ENCODE peak calls at places on chromosomes 4 and X, in seven cellular contexts. Q, T, S, Z, C, A and G are unnamed samples.

GRCh38 chr4:153940916-153941315 is 152.0 kb upstream of the SFRP2 start:
- DNase-seq in C (no peak), Q (no peak), S (no peak), T (no peak), A (no peak), Z (no peak), G (no peak)

GRCh38 chr4:85058551-85058950 is 92.1 kb upstream of the WDFY3 start:
- DNase-seq in Z (no peak), S (no peak), A (no peak), Q (no peak), T (no peak), C (no peak), G (no peak)

GRCh38 chrX:45134303-45134702 is 66.4 kb downstream of the DIPK2B start:
- DNase-seq in A (no peak), Z (no peak), Q (no peak), C (no peak), S (no peak), T (no peak), G (no peak)

GRCh38 chr4:127809173-127809800 is 27.2 kb downstream of the HSPA4L start:
- DNase-seq in A (no peak), C (no peak), S (no peak), Z (no peak), Q (no peak), T (no peak), G (no peak)

GRCh38 chr4:6620296-6620695 is 20.2 kb upstream of the MRFAP1 start:
- DNase-seq in A (no peak), Z (no peak), T (no peak), Q (no peak), C (no peak), S (no peak), G (no peak)

GRCh38 chr4:122980860-122981259 is 58.5 kb upstream of the NUDT6 start:
- DNase-seq in Z (no peak), C (no peak), Q (no peak), T (no peak), S (no peak), A (no peak), G (no peak)

GRCh38 chrX:41481264-41482109 is 34.3 kb downstream of the NYX start:
- DNase-seq in Z (peak; percentile 90), Q (no peak), A (no peak), T (no peak), S (no peak), C (peak; percentile 55), G (no peak)

GRCh38 chrX:13721371-13721770 is 13.0 kb downstream of the TRAPPC2 start:
- DNase-seq in S (peak; percentile 72), C (no peak), Q (no peak), A (no peak), T (no peak), Z (no peak), G (no peak)

GRCh38 chrX:13223868-13224555 is 95.8 kb downstream of the ATXN3L start:
- DNase-seq in Z (no peak), A (peak; percentile 82), C (no peak), T (no peak), S (peak; percentile 73), Q (peak; percentile 88), G (no peak)

GRCh38 chrX:149937881-149938426 is 337 bp downstream of the EOLA2 start:
- DNase-seq in Z (no peak), T (peak; percentile 23), Q (no peak), S (no peak), C (no peak), A (no peak), G (peak; percentile 51)

GRCh38 chr4:188988131-188988530 is 848.9 kb downstream of the TRIML1 start:
- DNase-seq in Z (no peak), Q (no peak), T (no peak), C (no peak), A (no peak), S (no peak), G (no peak)

GRCh38 chrX:47091149-47091775 is 13.0 kb downstream of the RGN start:
- DNase-seq in A (no peak), Q (no peak), T (no peak), Z (peak; percentile 36), S (no peak), C (no peak), G (no peak)

GRCh38 chr4:109049926-109050325 is 252.5 kb downstream of the COL25A1 start:
- DNase-seq in T (no peak), Z (no peak), S (no peak), Q (no peak), C (no peak), A (no peak), G (no peak)

GRCh38 chr4:82799006-82799881 is 648 bp upstream of the SCD5 start:
- DNase-seq in T (no peak), Q (no peak), S (no peak), Z (no peak), A (no peak), C (peak; percentile 44), G (peak; percentile 76)

GRCh38 chrX:32118832-32119231 is 1047.0 kb upstream of the FTHL17 start:
- DNase-seq in Q (no peak), T (no peak), S (no peak), C (no peak), A (no peak), Z (no peak), G (no peak)